ENCODE peak calls at places on chromosomes 2 and 18, in four cellular contexts. S, W, O and H are unnamed samples.
A peak's percentile ranks its signal among the peaks of the same experiment; 100 is the strongest.

GRCh38 chr18:58452392-58453166 is 176.3 kb downstream of the ALPK2 start:
- DNase-seq in S (no peak), O (no peak), W (no peak), H (no peak)

GRCh38 chr18:79982736-79983135 is 5.6 kb downstream of the TXNL4A start:
- DNase-seq in S (no peak), W (no peak), O (no peak), H (no peak)

GRCh38 chr2:100320547-100321180 is 1.6 kb downstream of the LONRF2 start:
- DNase-seq in O (no peak), W (no peak), S (no peak), H (no peak)

GRCh38 chr2:147924647-147925046 is 79.8 kb downstream of the ACVR2A start:
- DNase-seq in W (no peak), O (no peak), S (no peak), H (no peak)

GRCh38 chr2:119536209-119536608 is 8.0 kb upstream of the CFAP221 start:
- DNase-seq in W (no peak), O (no peak), S (no peak), H (no peak)

GRCh38 chr2:230843130-230843529 is 21.6 kb upstream of the ITM2C start:
- DNase-seq in W (no peak), O (no peak), S (no peak), H (no peak)

GRCh38 chr2:56337342-56337741 is 153.6 kb downstream of the CCDC85A start:
- DNase-seq in W (no peak), S (no peak), O (no peak), H (no peak)

GRCh38 chr2:148065936-148066335 is 45.0 kb downstream of the MBD5 start:
- DNase-seq in W (no peak), S (no peak), O (no peak), H (no peak)

GRCh38 chr18:3584897-3585460 is 135.0 kb downstream of the TGIF1 start:
- DNase-seq in W (no peak), S (peak; percentile 30), O (no peak), H (no peak)

GRCh38 chr18:58592223-58593214 is 36.4 kb downstream of the ALPK2 start:
- DNase-seq in S (no peak), O (no peak), W (no peak), H (no peak)

GRCh38 chr18:12694032-12694431 is 8.5 kb downstream of the CEP76 start:
- DNase-seq in W (no peak), S (no peak), O (no peak), H (peak; percentile 55)

GRCh38 chr2:54599914-54600313 is 123.5 kb upstream of the EML6 start:
- DNase-seq in S (peak; percentile 77), W (no peak), O (no peak), H (no peak)

GRCh38 chr2:148984449-148984848 is 54.0 kb upstream of the LYPD6B start:
- DNase-seq in O (no peak), W (no peak), S (peak; percentile 51), H (no peak)

GRCh38 chr2:99420751-99421299 is 69.0 kb downstream of the REV1 start:
- DNase-seq in W (no peak), S (no peak), O (no peak), H (no peak)

GRCh38 chr2:24261441-24261840 is 86.6 kb downstream of the FAM228A start:
- DNase-seq in W (no peak), S (no peak), O (no peak), H (no peak)

GRCh38 chr2:189515264-189515663 is 65.3 kb downstream of the SLC40A1 start:
- DNase-seq in W (no peak), S (no peak), O (no peak), H (no peak)

GRCh38 chr2:190466819-190467444 is 58.8 kb downstream of the MFSD6 start:
- DNase-seq in O (no peak), S (no peak), W (no peak), H (peak; percentile 62)

GRCh38 chr2:222196159-222196558 is 102.6 kb downstream of the PAX3 start:
- DNase-seq in W (no peak), S (no peak), O (no peak), H (no peak)

GRCh38 chr2:233301811-233302210 is 5.8 kb upstream of the SAG start:
- DNase-seq in W (no peak), O (no peak), S (no peak), H (no peak)

GRCh38 chr2:23606968-23607367 is 222.0 kb downstream of the KLHL29 start:
- DNase-seq in W (no peak), O (no peak), S (no peak), H (no peak)

GRCh38 chr2:12678189-12678588 is 38.5 kb upstream of the TRIB2 start:
- DNase-seq in S (no peak), W (no peak), O (no peak), H (no peak)

GRCh38 chr18:31294199-31294747 is 23.7 kb upstream of the DSG1 start:
- DNase-seq in W (no peak), O (no peak), S (no peak), H (no peak)

GRCh38 chr2:46866770-46867246 is 48.8 kb downstream of the MCFD2 start:
- DNase-seq in W (no peak), S (no peak), O (no peak), H (peak; percentile 33)

GRCh38 chr2:234446404-234447076 is 50.3 kb downstream of the ARL4C start:
- DNase-seq in W (no peak), O (peak; percentile 66), S (no peak), H (no peak)

GRCh38 chr2:84782717-84783442 is 98.0 kb downstream of the TRABD2A start:
- DNase-seq in S (no peak), O (no peak), W (no peak), H (no peak)

GRCh38 chr18:43481069-43481468 is 203.8 kb upstream of the SYT4 start:
- DNase-seq in O (no peak), W (no peak), S (no peak), H (no peak)

GRCh38 chr2:15939854-15940660 is at the start of gene MYCN:
- DNase-seq in S (no peak), O (no peak), W (peak; percentile 74), H (peak; percentile 41)

GRCh38 chr2:12723741-12724463 is 7.2 kb downstream of the TRIB2 start:
- DNase-seq in O (no peak), W (no peak), S (no peak), H (no peak)

GRCh38 chr2:212242739-212243138 is 295.9 kb downstream of the ERBB4 start:
- DNase-seq in O (no peak), S (no peak), W (no peak), H (no peak)

GRCh38 chr2:188272121-188272520 is 19.6 kb upstream of the GULP1 start:
- DNase-seq in O (no peak), S (no peak), W (no peak), H (no peak)

GRCh38 chr2:38866773-38867443 is 8.8 kb downstream of the DHX57 start:
- DNase-seq in S (no peak), O (no peak), W (no peak), H (no peak)

GRCh38 chr2:164910091-164910899 is 45.0 kb downstream of the SLC38A11 start:
- DNase-seq in O (no peak), W (no peak), S (no peak), H (peak; percentile 63)

GRCh38 chr18:7937268-7937667 is 370.2 kb downstream of the PTPRM start:
- DNase-seq in W (no peak), O (no peak), S (no peak), H (no peak)
- TF ChIP-seq MAX in W (no peak), O (no peak), S (no peak), H (no peak)

GRCh38 chr18:23263551-23264235 is 128.4 kb downstream of the CABLES1 start:
- DNase-seq in W (no peak), O (no peak), S (no peak), H (no peak)
- TF ChIP-seq HDAC6 in W (no peak), O (no peak), S (no peak), H (no peak)

DNA sequence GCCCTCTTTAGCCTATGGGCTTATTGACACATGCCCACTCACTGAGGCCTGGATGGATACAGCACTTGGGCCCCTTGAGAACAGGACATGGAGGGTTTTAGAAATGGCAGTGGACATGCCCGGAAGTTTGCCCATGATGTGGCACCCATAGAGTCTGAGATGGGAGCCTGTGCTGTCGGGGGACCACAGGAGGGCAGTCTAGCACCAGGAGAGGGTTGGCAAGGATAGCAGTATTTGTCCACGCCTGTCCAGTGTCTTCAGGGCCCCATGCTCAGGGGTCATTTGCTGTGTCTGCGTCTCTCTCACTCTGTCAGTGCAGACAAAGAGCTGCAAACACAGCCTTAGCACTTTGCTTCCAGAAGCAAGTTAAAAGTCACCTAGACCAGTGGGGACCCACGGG is 48.7 kb downstream of the IL1RL2 start:
- DNase-seq in W (no peak), S (no peak), O (no peak), H (peak; percentile 61)
- TF ChIP-seq MAX in W (no peak), S (no peak), O (no peak), H (no peak)

DNA sequence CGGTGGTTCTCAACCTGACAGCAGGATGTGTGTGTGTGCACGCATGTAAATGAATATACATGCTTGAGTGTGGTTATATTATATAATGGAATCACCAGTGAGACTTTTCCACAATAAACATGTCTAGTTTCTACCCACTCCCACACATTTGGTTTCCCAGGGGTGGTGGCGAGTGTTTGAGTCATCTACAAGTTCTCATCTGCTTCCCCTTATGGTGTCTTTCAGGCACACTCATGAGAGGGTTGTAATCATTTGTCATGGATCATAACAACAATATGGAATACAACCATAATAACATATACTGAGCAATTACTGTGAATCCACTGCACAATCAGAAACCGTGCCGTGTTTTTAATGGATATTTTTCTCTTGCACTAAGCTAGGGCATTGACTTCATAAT is 31.3 kb downstream of the PARD3B start:
- DNase-seq in W (no peak), S (no peak), O (no peak), H (no peak)
- TF ChIP-seq HDAC6 in W (no peak), S (no peak), O (no peak), H (no peak)